ENCODE peak calls at places on chromosomes 13 and 19, in six cellular contexts. X, H, D, C, F and M are unnamed samples.

GRCh38 chr19:43435775-43436174 is 21.1 kb downstream of the TEX101 start:
- DNase-seq in D (no peak), H (no peak), X (no peak), F (no peak), C (no peak), M (no peak)

GRCh38 chr13:99322297-99323103 is 15.3 kb upstream of the GPR183 start:
- DNase-seq in C (peak; percentile 85), D (no peak), X (peak; percentile 20), H (no peak), F (no peak), M (no peak)

GRCh38 chr13:36476661-36477060 is 44.4 kb downstream of the CCNA1 start:
- DNase-seq in H (no peak), C (no peak), X (no peak), F (no peak), D (no peak), M (no peak)

GRCh38 chr13:36601186-36601585 is 72.6 kb upstream of the SERTM1 start:
- DNase-seq in C (no peak), D (no peak), F (no peak), H (no peak), X (no peak), M (no peak)

GRCh38 chr13:66958611-66959010 is 271.5 kb downstream of the PCDH9 start:
- DNase-seq in X (no peak), C (no peak), H (no peak), D (no peak), F (no peak), M (no peak)

GRCh38 chr19:34135401-34135800 is 36.9 kb upstream of the LSM14A start:
- DNase-seq in D (no peak), H (no peak), C (no peak), F (no peak), X (no peak), M (no peak)

GRCh38 chr19:30437869-30438268 is 65.7 kb downstream of the ZNF536 start:
- DNase-seq in C (no peak), H (no peak), X (no peak), F (no peak), D (no peak), M (no peak)

GRCh38 chr13:40981361-40981760 is 37.8 kb downstream of the ELF1 start:
- DNase-seq in C (no peak), D (no peak), F (no peak), H (no peak), X (no peak), M (no peak)

GRCh38 chr19:29702161-29702957 is 12.7 kb downstream of the C19orf12 start:
- DNase-seq in C (no peak), D (no peak), F (no peak), X (no peak), H (no peak), M (no peak)

GRCh38 chr19:13060233-13060963 is 42.3 kb downstream of the LYL1 start:
- DNase-seq in X (peak; percentile 61), F (peak; percentile 90), C (no peak), D (no peak), H (peak; percentile 75), M (peak; percentile 56)

GRCh38 chr13:91144054-91144453 is 203.4 kb upstream of the MIR17HG start:
- DNase-seq in D (no peak), X (no peak), C (no peak), H (peak; percentile 16), F (no peak), M (no peak)

GRCh38 chr13:98783856-98784478 is 31.5 kb upstream of the SLC15A1 start:
- DNase-seq in C (no peak), D (no peak), H (no peak), X (no peak), F (no peak), M (no peak)

GRCh38 chr13:37427843-37428494 is 170.6 kb downstream of the POSTN start:
- DNase-seq in C (no peak), X (no peak), F (no peak), D (no peak), H (no peak), M (no peak)

GRCh38 chr19:30168760-30169159 is 203.4 kb upstream of the ZNF536 start:
- DNase-seq in D (no peak), X (no peak), C (no peak), H (no peak), F (no peak), M (no peak)

GRCh38 chr19:54158812-54159351 is 639 bp downstream of the LENG1 start:
- DNase-seq in H (no peak), F (no peak), X (no peak), C (no peak), D (no peak), M (no peak)

GRCh38 chr13:65597839-65598818 is 1632.0 kb downstream of the PCDH9 start:
- DNase-seq in X (no peak), F (no peak), C (no peak), D (no peak), H (no peak), M (no peak)

GRCh38 chr13:39023316-39023715 is 14.6 kb downstream of the PROSER1 start:
- DNase-seq in X (no peak), F (no peak), H (no peak), D (no peak), C (no peak), M (no peak)

GRCh38 chr19:52191951-52192350 is 2.1 kb downstream of the PPP2R1A start:
- DNase-seq in X (no peak), D (no peak), H (no peak), F (no peak), C (no peak), M (no peak)

GRCh38 chr19:7500811-7501450 is 12.1 kb upstream of the PEX11G start:
- DNase-seq in X (peak; percentile 82), F (peak; percentile 35), C (no peak), H (peak; percentile 93), D (peak; percentile 78), M (peak; percentile 92)

GRCh38 chr19:15010497-15011255 is 31.0 kb upstream of the SLC1A6 start:
- DNase-seq in X (no peak), F (no peak), H (no peak), C (no peak), D (no peak), M (peak; percentile 81)

GRCh38 chr19:11448410-11448809 is 13.0 kb downstream of the PRKCSH start:
- DNase-seq in C (no peak), X (peak; percentile 5), H (peak; percentile 26), F (no peak), D (no peak), M (no peak)

GRCh38 chr13:61664821-61665705 is 249.4 kb upstream of the PCDH20 start:
- DNase-seq in H (no peak), F (peak; percentile 90), D (peak; percentile 10), X (no peak), C (no peak), M (no peak)

DNA sequence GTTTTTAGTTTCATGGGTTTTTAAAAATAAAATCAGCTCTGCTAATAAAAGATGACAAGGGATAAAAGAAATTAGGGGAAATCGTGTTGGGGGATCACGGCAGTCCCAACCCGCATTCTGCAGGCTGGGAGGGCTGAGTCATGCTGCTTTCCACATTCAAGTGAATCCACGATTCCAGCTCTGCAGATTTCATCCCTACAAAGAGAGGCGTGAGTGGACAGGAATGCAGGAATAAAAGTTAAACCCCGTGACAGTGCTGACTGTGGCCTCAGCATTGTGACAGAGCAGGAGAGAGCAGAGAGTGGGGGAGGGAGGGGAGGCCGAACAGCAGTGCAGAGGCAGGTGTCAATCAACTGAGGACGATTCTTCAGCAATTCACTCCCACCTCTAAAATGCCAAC is 66.5 kb upstream of the RAP2A start:
- DNase-seq in F (no peak), C (no peak), H (no peak), X (no peak), D (no peak), M (no peak)
- TF ChIP-seq SIN3A in F (no peak), C (no peak), H (no peak), X (no peak), D (no peak), M (no peak)

GRCh38 chr13:95192998-95193397 is 108.3 kb downstream of the ABCC4 start:
- DNase-seq in X (no peak), D (no peak), H (no peak), C (no peak), F (no peak), M (no peak)
- H3K79me2 ChIP-seq in X (no peaks in the 10 kb centered on the region), D (peaks cover 7% of the 10 kb centered on the region), H (no peaks in the 10 kb centered on the region), C (no peaks in the 10 kb centered on the region), F (no peaks in the 10 kb centered on the region), M (no peaks in the 10 kb centered on the region)

DNA sequence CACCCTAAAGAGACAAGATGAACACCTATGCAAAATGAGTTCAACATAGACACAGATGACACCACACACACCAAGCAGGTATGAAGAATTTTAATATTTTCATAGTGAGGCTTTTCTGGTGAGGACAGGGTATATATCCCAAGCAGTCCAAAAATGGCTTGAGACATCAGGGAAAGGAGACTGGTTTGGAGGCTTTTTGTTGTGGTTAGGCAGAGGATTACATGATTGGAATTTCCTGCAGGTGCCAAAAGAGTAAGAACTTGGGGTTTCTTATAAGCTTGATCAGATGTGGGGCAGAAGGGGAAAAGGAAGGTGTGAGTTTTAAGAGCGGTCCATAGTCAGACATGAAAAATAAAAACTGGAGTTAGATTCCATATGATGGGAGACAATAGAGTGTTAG is 420.8 kb upstream of the SLITRK1 start:
- DNase-seq in D (no peak), F (no peak), H (no peak), X (no peak), C (no peak), M (no peak)
- TF ChIP-seq SIN3A in D (no peak), F (no peak), H (no peak), X (no peak), C (no peak), M (no peak)

GRCh38 chr19:36409841-36410240 is 8.6 kb downstream of the ZFP82 start:
- DNase-seq in H (no peak), F (no peak), X (no peak), D (no peak), C (no peak), M (no peak)
- H3K79me2 ChIP-seq in H (peaks cover 48% of the 10 kb centered on the region), F (peaks cover 3% of the 10 kb centered on the region), X (peaks cover 5% of the 10 kb centered on the region), D (no peaks in the 10 kb centered on the region), C (no peaks in the 10 kb centered on the region), M (peaks cover 38% of the 10 kb centered on the region)

DNA sequence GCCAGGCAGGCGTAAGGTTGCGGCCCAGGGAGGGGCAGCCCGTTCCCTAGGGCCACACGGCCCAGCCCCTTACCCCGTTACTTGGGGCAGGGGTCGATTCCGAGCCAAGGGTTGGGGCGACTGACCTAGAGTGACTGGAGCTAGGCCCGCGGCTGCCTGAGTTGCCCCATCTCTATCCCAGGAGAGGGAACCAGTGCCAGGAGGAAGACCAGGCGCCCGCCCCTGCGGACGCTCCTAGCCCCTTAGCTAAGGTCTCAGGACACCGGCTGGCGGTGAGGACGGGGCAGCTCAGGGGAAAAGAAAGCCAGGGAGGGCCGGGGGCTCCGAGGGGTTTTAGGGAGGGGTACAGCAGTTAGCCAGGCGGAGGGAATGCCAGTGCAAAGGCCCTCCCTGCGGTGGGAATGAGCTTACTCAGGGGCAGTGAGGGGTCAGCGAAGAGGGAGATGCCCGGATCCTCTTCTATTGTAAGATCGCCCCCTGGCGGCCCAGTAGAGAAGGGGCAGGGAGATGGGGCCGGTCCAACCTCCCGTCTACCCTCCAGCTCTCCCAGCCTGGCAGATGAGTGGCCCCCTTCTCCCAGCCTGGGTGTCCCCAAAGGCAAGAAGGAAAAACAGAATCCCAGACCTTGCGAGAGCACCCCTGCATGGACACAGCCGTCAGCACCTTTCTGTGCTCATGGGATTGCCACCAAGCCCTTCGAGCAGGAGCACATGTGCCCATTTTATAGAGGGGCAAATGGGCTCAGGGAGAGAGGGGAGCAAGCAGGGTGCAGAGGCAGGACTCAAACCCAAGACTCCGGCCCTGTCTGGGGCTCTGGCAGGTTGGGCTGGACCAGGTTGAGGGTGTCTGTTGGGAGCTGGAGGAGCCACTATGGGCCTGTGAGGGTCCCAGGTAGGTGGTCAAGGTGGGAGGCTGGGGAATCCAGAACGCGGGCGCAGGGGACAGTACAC is 16.3 kb downstream of the CILP2 start:
- DNase-seq in D (no peak), F (no peak), C (no peak), X (peak; percentile 88), H (peak; percentile 86), M (peak; percentile 94)
- TF ChIP-seq SIN3A in D (no peak), F (no peak), C (no peak), X (no peak), H (no peak), M (no peak)